ENCODE peak calls at places on chromosomes 3 and 15, in seven cellular contexts. B is heart left ventricle, W is WERI-Rb-1, J is neural progenitor cell, U is mammary epithelial cell, Y is breast epithelium, A is prostate gland. R is an unnamed sample.
A peak's percentile ranks its signal among the peaks of the same experiment; 100 is the strongest.

GRCh38 chr3:22990291-22991200 is 212.6 kb upstream of the UBE2E2 start:
- DNase-seq in Y (no peak), J (no peak), B (no peak), A (no peak), U (no peak), W (no peak), R (no peak)

GRCh38 chr3:123229145-123229544 is 27.4 kb downstream of the SEC22A start:
- DNase-seq in J (no peak), U (peak; percentile 2), A (no peak), B (no peak), Y (no peak), W (no peak), R (no peak)

GRCh38 chr15:82680200-82681102 is 29.2 kb downstream of the AP3B2 start:
- DNase-seq in Y (peak; percentile 77), W (peak; percentile 65), A (peak; percentile 81), B (no peak), U (peak; percentile 71), J (peak; percentile 89), R (peak; percentile 82)

GRCh38 chr3:60363817-60364216 is 887.4 kb downstream of the FHIT start:
- DNase-seq in U (no peak), W (no peak), Y (no peak), A (no peak), J (no peak), B (no peak), R (no peak)

GRCh38 chr3:7978104-7978457 is 523.5 kb upstream of the LMCD1 start:
- DNase-seq in A (no peak), W (peak; percentile 88), Y (no peak), U (no peak), B (peak; percentile 48), J (peak; percentile 86), R (peak; percentile 28)

GRCh38 chr15:52083603-52084002 is 29.0 kb downstream of the BCL2L10 start:
- DNase-seq in Y (no peak), J (no peak), U (no peak), B (no peak), W (no peak), A (no peak), R (no peak)

GRCh38 chr3:197881601-197882000 is 68.4 kb upstream of the RPL35A start:
- DNase-seq in W (no peak), B (no peak), J (peak; percentile 14), U (no peak), Y (no peak), A (no peak), R (no peak)

GRCh38 chr3:139935071-139935865 is at the start of gene CLSTN2:
- DNase-seq in A (peak; percentile 17), J (peak; percentile 92), Y (no peak), U (peak; percentile 59), W (peak; percentile 78), B (peak; percentile 85), R (peak; percentile 88)

GRCh38 chr15:98939311-98940080 is 68.1 kb downstream of the PGPEP1L start:
- DNase-seq in A (no peak), U (no peak), Y (no peak), W (no peak), B (no peak), J (no peak), R (no peak)

GRCh38 chr15:67067161-67067853 is 1.9 kb downstream of the SMAD3 start:
- DNase-seq in W (peak; percentile 73), U (peak; percentile 53), A (peak; percentile 22), B (no peak), J (peak; percentile 83), Y (no peak), R (no peak)

GRCh38 chr15:39918688-39919385 is 1.2 kb downstream of the GPR176 start:
- DNase-seq in W (no peak), U (peak; percentile 74), J (no peak), A (no peak), Y (no peak), B (no peak), R (no peak)

GRCh38 chr15:29018406-29018805 is 132.6 kb downstream of the APBA2 start:
- DNase-seq in W (peak; percentile 15), J (no peak), Y (no peak), B (no peak), U (no peak), A (no peak), R (no peak)

GRCh38 chr15:99634576-99634975 is 68.8 kb downstream of the MEF2A start:
- DNase-seq in Y (no peak), A (no peak), B (no peak), W (no peak), J (no peak), U (no peak), R (no peak)

DNA sequence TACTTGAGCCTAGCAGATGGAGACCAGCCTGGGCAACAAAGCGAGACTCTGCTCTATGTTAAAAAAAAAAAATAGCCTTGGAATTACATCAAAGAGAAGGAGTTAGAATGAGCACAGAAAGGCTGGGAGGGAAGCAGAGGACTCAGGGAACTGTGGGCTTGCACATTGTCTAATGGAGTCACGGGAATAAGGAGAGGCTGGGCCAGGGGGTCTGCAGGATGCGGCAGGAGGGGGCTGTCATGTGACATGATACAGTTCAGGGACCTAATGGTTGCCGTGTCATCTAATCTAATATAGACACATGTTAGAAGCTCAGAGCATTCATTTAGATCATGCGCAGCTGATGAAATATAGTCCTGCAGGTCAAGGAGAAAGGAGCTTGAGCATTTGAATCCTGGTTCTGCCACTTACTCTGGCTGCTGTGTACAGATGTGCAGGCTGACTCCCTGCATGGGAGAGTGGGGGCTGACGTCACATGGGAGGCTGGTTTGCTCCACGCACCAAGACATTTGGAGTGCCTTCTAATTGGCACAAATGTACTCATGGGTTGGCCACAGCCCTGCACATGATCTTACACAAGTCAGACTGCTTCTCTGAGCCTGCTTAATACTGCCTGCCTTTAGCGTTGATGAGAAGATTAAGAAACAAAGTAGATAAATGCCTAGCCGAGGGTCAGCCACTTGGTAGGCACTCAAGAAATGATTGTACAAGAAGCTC is 32.7 kb downstream of the GRK7 start:
- DNase-seq in U (no peak), W (peak; percentile 71), Y (no peak), B (peak; percentile 66), A (peak; percentile 13), J (peak; percentile 41), R (peak; percentile 55)
- H3K27ac ChIP-seq in U (no peak overlapping the region), W (peak overlapping the region; percentile 66), Y (peak overlapping the region; percentile 60), B (peak overlapping the region; percentile 96), A (no peak overlapping the region), J (no peak overlapping the region), R (no peak overlapping the region)

GRCh38 chr3:57911588-57911987 is 96.6 kb upstream of the FLNB start:
- DNase-seq in Y (no peak), B (no peak), J (no peak), U (no peak), W (no peak), A (no peak), R (no peak)

DNA sequence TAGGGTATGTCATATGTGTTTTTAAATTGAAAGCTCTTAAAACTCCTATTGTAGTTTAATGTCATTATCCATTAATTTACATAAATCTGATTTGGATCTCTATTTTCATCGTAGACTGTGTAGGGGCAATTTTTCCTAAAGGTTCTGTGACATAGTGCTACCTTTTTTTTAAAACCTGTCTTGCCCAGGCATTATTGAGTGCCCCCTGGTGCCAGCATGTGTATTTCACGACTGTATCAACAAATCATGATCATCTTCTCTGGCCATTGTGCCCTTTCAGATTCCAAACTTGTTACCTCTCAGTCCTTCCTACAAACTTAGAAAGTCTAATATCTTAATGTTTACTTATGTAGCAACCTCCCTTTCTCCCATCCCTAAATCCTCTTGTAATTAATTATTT is 97.2 kb upstream of the FLNB start:
- DNase-seq in W (peak; percentile 26), U (no peak), J (peak; percentile 35), B (no peak), Y (no peak), A (no peak), R (peak; percentile 53)
- TF ChIP-seq CTCF in W (peak; percentile 42), U (peak; percentile 39), J (peak; percentile 57), B (peak; percentile 6), Y (no peak), A (no peak), R (no peak)

GRCh38 chr15:59237854-59238252 is 31.2 kb downstream of the LDHAL6B start:
- DNase-seq in A (no peak), Y (no peak), W (no peak), J (no peak), B (no peak), U (no peak), R (no peak)
- H3K27ac ChIP-seq in A (no peak overlapping the region), Y (no peak overlapping the region), W (no peak overlapping the region), J (no peak overlapping the region), B (no peak overlapping the region), U (no peak overlapping the region), R (no peak overlapping the region)

DNA sequence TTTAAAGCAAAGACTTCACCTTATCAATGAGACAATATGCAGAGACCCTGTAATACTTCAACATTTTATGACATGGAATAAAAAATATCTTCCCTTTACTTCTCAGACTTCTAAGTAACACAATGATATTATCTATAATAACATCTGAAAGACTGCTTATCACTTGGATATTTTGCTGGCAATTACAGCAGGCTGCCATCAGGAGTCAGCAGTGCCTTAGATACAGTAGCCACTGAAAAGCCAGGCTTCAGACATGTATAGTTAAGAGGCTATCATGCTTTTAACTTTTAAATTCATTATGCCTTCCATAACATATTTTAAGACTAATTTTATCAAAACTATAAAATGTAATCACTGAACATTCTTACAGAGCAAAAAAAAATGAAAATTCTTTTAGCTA is 227.5 kb downstream of the NEK10 start:
- DNase-seq in Y (no peak), U (no peak), W (no peak), A (no peak), B (no peak), J (no peak), R (no peak)
- TF ChIP-seq CTCF in Y (no peak), U (peak; percentile 26), W (peak; percentile 3), A (no peak), B (no peak), J (peak; percentile 33), R (no peak)

DNA sequence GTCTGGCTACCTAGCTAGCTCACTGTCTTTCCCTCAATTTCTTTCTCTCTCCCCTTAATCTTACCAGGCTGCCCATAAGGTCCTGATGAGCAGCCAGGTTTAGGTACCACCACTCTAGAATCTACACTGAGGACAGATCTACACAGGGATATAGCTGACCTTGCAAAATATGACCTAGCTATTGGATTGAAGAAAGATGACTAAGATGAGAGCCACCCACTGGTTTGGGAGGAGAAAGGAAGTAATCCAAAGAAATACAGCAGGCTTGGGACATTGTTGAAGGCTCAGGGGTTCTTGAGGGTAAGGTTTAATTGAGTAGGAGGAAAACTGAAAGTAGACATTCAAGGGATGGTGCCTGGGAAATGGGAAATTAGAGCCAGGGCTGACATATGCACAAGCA is 142.0 kb upstream of the TMC3 start:
- DNase-seq in U (no peak), W (no peak), Y (no peak), A (no peak), B (no peak), J (no peak), R (no peak)
- H3K27ac ChIP-seq in U (no peak overlapping the region), W (no peak overlapping the region), Y (no peak overlapping the region), A (no peak overlapping the region), B (no peak overlapping the region), J (no peak overlapping the region), R (no peak overlapping the region)